ENCODE peak calls at places on chromosomes 11 and 22, in five cellular contexts. B is MG63, G is NT2/D1, X is right lobe of liver, M is sigmoid colon. N is an unnamed sample.

GRCh38 chr11:6238902-6239301 is at the start of gene CNGA4:
- DNase-seq in B (no peak), G (no peak), X (no peak), M (no peak), N (no peak)

GRCh38 chr11:64759722-64760719 is at the start of gene PYGM:
- DNase-seq in B (no peak), G (peak; percentile 60), X (peak; percentile 48), M (peak; percentile 93), N (no peak)

GRCh38 chr11:83681045-83681781 is 395.0 kb upstream of the CCDC90B start:
- DNase-seq in B (no peak), G (no peak), X (no peak), M (no peak), N (no peak)

GRCh38 chr11:7555067-7555699 is 41.4 kb downstream of the PPFIBP2 start:
- DNase-seq in B (peak; percentile 8), G (no peak), X (peak; percentile 71), M (no peak), N (peak; percentile 47)

GRCh38 chr11:131591051-131591461 is 220.6 kb downstream of the NTM start:
- DNase-seq in B (no peak), G (peak; percentile 49), X (no peak), M (no peak), N (no peak)

GRCh38 chr11:122706689-122707088 is 51.2 kb downstream of the UBASH3B start:
- DNase-seq in B (no peak), G (no peak), X (no peak), M (no peak), N (peak; percentile 79)

GRCh38 chr11:44946268-44946667 is 4.4 kb downstream of the TP53I11 start:
- DNase-seq in B (no peak), G (no peak), X (no peak), M (peak; percentile 92), N (no peak)

GRCh38 chr11:131478341-131478740 is 107.9 kb downstream of the NTM start:
- DNase-seq in B (no peak), G (no peak), X (no peak), M (no peak), N (no peak)

GRCh38 chr11:67271548-67272284 is 5.4 kb downstream of the GRK2 start:
- DNase-seq in B (no peak), G (no peak), X (peak; percentile 43), M (peak; percentile 62), N (no peak)

GRCh38 chr22:27740192-27740748 is 61.3 kb downstream of the MN1 start:
- DNase-seq in B (no peak), G (no peak), X (no peak), M (peak; percentile 15), N (no peak)

GRCh38 chr11:110125632-110126031 is 32.4 kb downstream of the ZC3H12C start:
- DNase-seq in B (no peak), G (no peak), X (no peak), M (no peak), N (peak; percentile 19)

GRCh38 chr22:42644422-42645340 is 4.3 kb upstream of the ATP5MGL start:
- DNase-seq in B (peak; percentile 49), G (no peak), X (no peak), M (peak; percentile 87), N (no peak)

GRCh38 chr11:119741369-119742262 is 12.6 kb upstream of the NECTIN1 start:
- DNase-seq in B (no peak), G (no peak), X (peak; percentile 66), M (no peak), N (peak; percentile 51)

GRCh38 chr11:119683783-119684182 is 45.2 kb downstream of the NECTIN1 start:
- DNase-seq in B (no peak), G (no peak), X (no peak), M (no peak), N (no peak)

GRCh38 chr11:126437731-126438130 is 82.2 kb downstream of the ST3GAL4 start:
- DNase-seq in B (no peak), G (no peak), X (no peak), M (no peak), N (no peak)

DNA sequence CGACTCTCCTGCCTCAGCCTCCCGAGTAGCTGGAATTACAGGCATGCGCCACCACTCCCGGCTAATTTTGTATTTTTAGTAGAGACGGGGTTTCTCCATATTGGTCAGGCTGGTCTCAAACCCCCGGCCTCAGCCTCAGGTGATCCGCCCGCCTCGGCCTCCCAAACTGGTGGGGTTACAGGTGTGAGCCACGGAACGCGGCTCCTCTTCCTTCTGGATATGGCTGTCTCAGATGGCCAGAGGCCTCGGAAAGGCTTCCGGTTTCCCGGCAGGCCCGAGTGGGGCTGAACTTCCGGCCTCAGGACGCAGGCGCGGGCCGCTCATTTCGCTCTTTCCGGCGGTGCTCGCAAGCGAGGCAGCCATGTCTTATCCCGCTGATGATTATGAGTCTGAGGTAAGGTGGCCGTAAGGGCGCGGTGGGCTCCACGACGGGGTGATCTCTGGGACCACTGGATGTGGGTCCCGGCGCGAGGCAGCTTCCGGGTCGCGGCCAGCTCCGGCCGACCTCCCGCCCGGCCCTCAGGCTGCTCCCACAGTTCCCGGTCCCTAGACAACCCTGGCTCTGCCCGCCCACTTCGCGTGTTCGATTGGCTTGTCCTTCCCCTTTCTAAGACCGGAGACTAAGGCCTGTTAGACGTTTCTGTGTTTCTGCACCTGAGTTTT is at the start of gene EIF3L:
- DNase-seq in B (peak; percentile 89), G (peak; percentile 74), X (peak; percentile 94), M (peak; percentile 95), N (peak; percentile 96)
- H3K4me3 ChIP-seq in B (peak within 1 kb of the TSS; percentile 85), G (peak within 1 kb of the TSS; percentile 84), X (peak within 1 kb of the TSS; percentile 81), M (peak within 1 kb of the TSS; percentile 92), N (peak within 1 kb of the TSS; percentile 96)

GRCh38 chr11:20162824-20163777 is 2.8 kb upstream of the DBX1 start:
- DNase-seq in B (peak; percentile 32), G (no peak), X (no peak), M (no peak), N (peak; percentile 53)
- H3K27me3 ChIP-seq in B (peaks cover 47% of the 10 kb centered on the region), G (peaks cover 84% of the 10 kb centered on the region), X (peaks cover 3% of the 10 kb centered on the region), M (peaks cover 100% of the 10 kb centered on the region), N (peaks cover 85% of the 10 kb centered on the region)

GRCh38 chr22:48320048-48320655 is 1507.5 kb downstream of the BRD1 start:
- DNase-seq in B (no peak), G (no peak), X (no peak), M (peak; percentile 47), N (no peak)
- H3K9me3 ChIP-seq in B (no peaks in the 10 kb centered on the region), G (no peaks in the 10 kb centered on the region), X (no peaks in the 10 kb centered on the region), M (no peaks in the 10 kb centered on the region), N (no peaks in the 10 kb centered on the region)

DNA sequence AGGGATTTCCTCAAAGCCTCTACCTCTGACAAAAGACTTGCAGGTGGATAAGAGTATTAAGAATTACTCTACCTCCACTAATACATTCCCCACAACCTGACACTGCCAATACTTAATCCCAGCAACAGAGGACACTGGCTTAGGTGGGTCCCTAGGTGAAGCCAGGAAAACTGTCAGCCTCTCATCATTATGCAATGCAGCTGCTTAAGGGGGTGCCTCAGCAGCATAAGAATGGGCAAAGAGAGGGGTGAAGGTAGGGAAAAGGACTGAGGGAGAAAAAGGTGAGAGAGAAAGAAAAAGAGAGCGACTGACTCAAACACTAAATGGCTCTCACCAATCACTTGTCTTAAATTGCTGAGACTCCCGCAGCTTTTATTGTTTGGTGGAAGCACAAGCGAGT is 64.7 kb upstream of the CHRM4 start:
- DNase-seq in B (no peak), G (no peak), X (no peak), M (no peak), N (no peak)
- H3K4me3 ChIP-seq in B (no peak overlapping the region), G (no peak overlapping the region), X (no peak overlapping the region), M (no peak overlapping the region), N (no peak overlapping the region)